ENCODE peak calls at places on chromosome X, in five cellular contexts. One of them, this sample, is unnamed.

GRCh38 chrX:139828037-139828436 is 104.8 kb downstream of the ATP11C start:
- DNase-seq in RWPE1: no peak
- DNase-seq in activated CD4-positive, alpha-beta T cell treated with anti-CD3 and anti-CD28 coated beads, Interleukin-2, amount 50 U/mL, for 1 hour: no peak
- DNase-seq in head of caudate nucleus: no peak
- DNase-seq in OCI-LY7: no peak
- DNase-seq in this sample: peak

GRCh38 chrX:129930941-129931410 is 25.0 kb downstream of the UTP14A start:
- DNase-seq in RWPE1: no peak
- DNase-seq in activated CD4-positive, alpha-beta T cell treated with anti-CD3 and anti-CD28 coated beads, Interleukin-2, amount 50 U/mL, for 1 hour: no peak
- DNase-seq in head of caudate nucleus: no peak
- DNase-seq in OCI-LY7: no peak
- DNase-seq in this sample: no peak

GRCh38 chrX:74434336-74434735 is 13.0 kb downstream of the SLC16A2 start:
- DNase-seq in RWPE1: no peak
- DNase-seq in activated CD4-positive, alpha-beta T cell treated with anti-CD3 and anti-CD28 coated beads, Interleukin-2, amount 50 U/mL, for 1 hour: no peak
- DNase-seq in head of caudate nucleus: no peak
- DNase-seq in OCI-LY7: no peak
- DNase-seq in this sample: no peak

GRCh38 chrX:151505796-151506195 is 57.7 kb upstream of the PASD1 start:
- DNase-seq in RWPE1: peak
- DNase-seq in activated CD4-positive, alpha-beta T cell treated with anti-CD3 and anti-CD28 coated beads, Interleukin-2, amount 50 U/mL, for 1 hour: no peak
- DNase-seq in head of caudate nucleus: no peak
- DNase-seq in OCI-LY7: peak
- DNase-seq in this sample: peak

GRCh38 chrX:2401590-2402360 is 99.0 kb downstream of the DHRSX start:
- DNase-seq in RWPE1: peak
- DNase-seq in activated CD4-positive, alpha-beta T cell treated with anti-CD3 and anti-CD28 coated beads, Interleukin-2, amount 50 U/mL, for 1 hour: no peak
- DNase-seq in head of caudate nucleus: no peak
- DNase-seq in OCI-LY7: no peak
- DNase-seq in this sample: no peak

GRCh38 chrX:41180194-41180902 is 95.1 kb downstream of the USP9X start:
- DNase-seq in RWPE1: peak
- DNase-seq in activated CD4-positive, alpha-beta T cell treated with anti-CD3 and anti-CD28 coated beads, Interleukin-2, amount 50 U/mL, for 1 hour: peak
- DNase-seq in head of caudate nucleus: peak
- DNase-seq in OCI-LY7: peak
- DNase-seq in this sample: peak

GRCh38 chrX:129634541-129634940 is 20.2 kb downstream of the APLN start:
- DNase-seq in RWPE1: no peak
- DNase-seq in activated CD4-positive, alpha-beta T cell treated with anti-CD3 and anti-CD28 coated beads, Interleukin-2, amount 50 U/mL, for 1 hour: no peak
- DNase-seq in head of caudate nucleus: no peak
- DNase-seq in OCI-LY7: no peak
- DNase-seq in this sample: no peak

GRCh38 chrX:75107863-75108509 is 48.1 kb downstream of the ABCB7 start:
- DNase-seq in RWPE1: no peak
- DNase-seq in activated CD4-positive, alpha-beta T cell treated with anti-CD3 and anti-CD28 coated beads, Interleukin-2, amount 50 U/mL, for 1 hour: no peak
- DNase-seq in head of caudate nucleus: no peak
- DNase-seq in OCI-LY7: no peak
- DNase-seq in this sample: no peak

GRCh38 chrX:13432376-13432775 is 112.5 kb upstream of the ATXN3L start:
- DNase-seq in RWPE1: no peak
- DNase-seq in activated CD4-positive, alpha-beta T cell treated with anti-CD3 and anti-CD28 coated beads, Interleukin-2, amount 50 U/mL, for 1 hour: no peak
- DNase-seq in head of caudate nucleus: no peak
- DNase-seq in OCI-LY7: no peak
- DNase-seq in this sample: peak

GRCh38 chrX:153732406-153732805 is 7.8 kb downstream of the ABCD1 start:
- DNase-seq in RWPE1: peak
- DNase-seq in activated CD4-positive, alpha-beta T cell treated with anti-CD3 and anti-CD28 coated beads, Interleukin-2, amount 50 U/mL, for 1 hour: no peak
- DNase-seq in head of caudate nucleus: no peak
- DNase-seq in OCI-LY7: no peak
- DNase-seq in this sample: no peak

GRCh38 chrX:43741843-43742573 is 85.9 kb downstream of the MAOA start:
- DNase-seq in RWPE1: peak
- DNase-seq in activated CD4-positive, alpha-beta T cell treated with anti-CD3 and anti-CD28 coated beads, Interleukin-2, amount 50 U/mL, for 1 hour: no peak
- DNase-seq in head of caudate nucleus: no peak
- DNase-seq in OCI-LY7: no peak
- DNase-seq in this sample: no peak

GRCh38 chrX:10190367-10190766 is 33.6 kb downstream of the CLCN4 start:
- DNase-seq in RWPE1: peak
- DNase-seq in activated CD4-positive, alpha-beta T cell treated with anti-CD3 and anti-CD28 coated beads, Interleukin-2, amount 50 U/mL, for 1 hour: no peak
- DNase-seq in head of caudate nucleus: no peak
- DNase-seq in OCI-LY7: peak
- DNase-seq in this sample: peak

GRCh38 chrX:72685810-72686465 is 28.2 kb downstream of the PHKA1 start:
- DNase-seq in RWPE1: peak
- DNase-seq in activated CD4-positive, alpha-beta T cell treated with anti-CD3 and anti-CD28 coated beads, Interleukin-2, amount 50 U/mL, for 1 hour: no peak
- DNase-seq in head of caudate nucleus: no peak
- DNase-seq in OCI-LY7: no peak
- DNase-seq in this sample: no peak

GRCh38 chrX:27057883-27058282 is 405.3 kb downstream of the PPP4R3C start:
- DNase-seq in RWPE1: no peak
- DNase-seq in activated CD4-positive, alpha-beta T cell treated with anti-CD3 and anti-CD28 coated beads, Interleukin-2, amount 50 U/mL, for 1 hour: no peak
- DNase-seq in head of caudate nucleus: no peak
- DNase-seq in OCI-LY7: no peak
- DNase-seq in this sample: no peak

GRCh38 chrX:1435241-1435900 is 17.3 kb downstream of the ASMTL start:
- DNase-seq in RWPE1: no peak
- DNase-seq in activated CD4-positive, alpha-beta T cell treated with anti-CD3 and anti-CD28 coated beads, Interleukin-2, amount 50 U/mL, for 1 hour: no peak
- DNase-seq in head of caudate nucleus: no peak
- DNase-seq in OCI-LY7: no peak
- DNase-seq in this sample: no peak

GRCh38 chrX:118730500-118731247 is 3.3 kb downstream of the IL13RA1 start:
- DNase-seq in RWPE1: no peak
- DNase-seq in activated CD4-positive, alpha-beta T cell treated with anti-CD3 and anti-CD28 coated beads, Interleukin-2, amount 50 U/mL, for 1 hour: no peak
- DNase-seq in head of caudate nucleus: no peak
- DNase-seq in OCI-LY7: no peak
- DNase-seq in this sample: no peak

GRCh38 chrX:9153299-9153698 is 119.4 kb upstream of the FAM9B start:
- DNase-seq in RWPE1: no peak
- DNase-seq in activated CD4-positive, alpha-beta T cell treated with anti-CD3 and anti-CD28 coated beads, Interleukin-2, amount 50 U/mL, for 1 hour: no peak
- DNase-seq in head of caudate nucleus: no peak
- DNase-seq in OCI-LY7: no peak
- DNase-seq in this sample: no peak

GRCh38 chrX:120029354-120029753 is 48.1 kb downstream of the RHOXF2B start:
- DNase-seq in RWPE1: no peak
- DNase-seq in activated CD4-positive, alpha-beta T cell treated with anti-CD3 and anti-CD28 coated beads, Interleukin-2, amount 50 U/mL, for 1 hour: no peak
- DNase-seq in head of caudate nucleus: no peak
- DNase-seq in OCI-LY7: no peak
- DNase-seq in this sample: no peak

GRCh38 chrX:107826286-107827136 is 845 bp downstream of the MID2 start:
- DNase-seq in RWPE1: peak
- DNase-seq in activated CD4-positive, alpha-beta T cell treated with anti-CD3 and anti-CD28 coated beads, Interleukin-2, amount 50 U/mL, for 1 hour: peak
- DNase-seq in head of caudate nucleus: peak
- DNase-seq in OCI-LY7: no peak
- DNase-seq in this sample: peak

GRCh38 chrX:38627683-38628082 is 66.3 kb downstream of the TSPAN7 start:
- DNase-seq in RWPE1: peak
- DNase-seq in activated CD4-positive, alpha-beta T cell treated with anti-CD3 and anti-CD28 coated beads, Interleukin-2, amount 50 U/mL, for 1 hour: no peak
- DNase-seq in head of caudate nucleus: no peak
- DNase-seq in OCI-LY7: peak
- DNase-seq in this sample: peak

GRCh38 chrX:45172890-45173289 is 27.8 kb downstream of the DIPK2B start:
- DNase-seq in RWPE1: peak
- DNase-seq in activated CD4-positive, alpha-beta T cell treated with anti-CD3 and anti-CD28 coated beads, Interleukin-2, amount 50 U/mL, for 1 hour: no peak
- DNase-seq in head of caudate nucleus: no peak
- DNase-seq in OCI-LY7: no peak
- DNase-seq in this sample: peak

GRCh38 chrX:30302957-30303356 is 6.2 kb downstream of the NR0B1 start:
- DNase-seq in RWPE1: peak
- DNase-seq in activated CD4-positive, alpha-beta T cell treated with anti-CD3 and anti-CD28 coated beads, Interleukin-2, amount 50 U/mL, for 1 hour: no peak
- DNase-seq in head of caudate nucleus: peak
- DNase-seq in OCI-LY7: no peak
- DNase-seq in this sample: no peak

GRCh38 chrX:23902419-23902818 is 5.3 kb downstream of the APOO start:
- DNase-seq in RWPE1: peak
- DNase-seq in activated CD4-positive, alpha-beta T cell treated with anti-CD3 and anti-CD28 coated beads, Interleukin-2, amount 50 U/mL, for 1 hour: no peak
- DNase-seq in head of caudate nucleus: no peak
- DNase-seq in OCI-LY7: peak
- DNase-seq in this sample: peak

GRCh38 chrX:15269120-15269519 is 763 bp downstream of the ASB9 start:
- DNase-seq in RWPE1: peak
- DNase-seq in activated CD4-positive, alpha-beta T cell treated with anti-CD3 and anti-CD28 coated beads, Interleukin-2, amount 50 U/mL, for 1 hour: no peak
- DNase-seq in head of caudate nucleus: no peak
- DNase-seq in OCI-LY7: no peak
- DNase-seq in this sample: no peak

GRCh38 chrX:37666516-37666915 is 19.1 kb upstream of the XK start:
- DNase-seq in RWPE1: no peak
- DNase-seq in activated CD4-positive, alpha-beta T cell treated with anti-CD3 and anti-CD28 coated beads, Interleukin-2, amount 50 U/mL, for 1 hour: no peak
- DNase-seq in head of caudate nucleus: no peak
- DNase-seq in OCI-LY7: no peak
- DNase-seq in this sample: no peak

GRCh38 chrX:153935326-153935851 is 552 bp upstream of the NAA10 start:
- DNase-seq in RWPE1: no peak
- DNase-seq in activated CD4-positive, alpha-beta T cell treated with anti-CD3 and anti-CD28 coated beads, Interleukin-2, amount 50 U/mL, for 1 hour: no peak
- DNase-seq in head of caudate nucleus: no peak
- DNase-seq in OCI-LY7: no peak
- DNase-seq in this sample: no peak

GRCh38 chrX:8815460-8816065 is 14.4 kb upstream of the FAM9A start:
- DNase-seq in RWPE1: peak
- DNase-seq in activated CD4-positive, alpha-beta T cell treated with anti-CD3 and anti-CD28 coated beads, Interleukin-2, amount 50 U/mL, for 1 hour: no peak
- DNase-seq in head of caudate nucleus: no peak
- DNase-seq in OCI-LY7: peak
- DNase-seq in this sample: peak

GRCh38 chrX:39451061-39451460 is 646.7 kb downstream of the BCOR start:
- DNase-seq in RWPE1: no peak
- DNase-seq in activated CD4-positive, alpha-beta T cell treated with anti-CD3 and anti-CD28 coated beads, Interleukin-2, amount 50 U/mL, for 1 hour: no peak
- DNase-seq in head of caudate nucleus: no peak
- DNase-seq in OCI-LY7: no peak
- DNase-seq in this sample: no peak

GRCh38 chrX:39819921-39820849 is 277.6 kb downstream of the BCOR start:
- DNase-seq in RWPE1: no peak
- DNase-seq in activated CD4-positive, alpha-beta T cell treated with anti-CD3 and anti-CD28 coated beads, Interleukin-2, amount 50 U/mL, for 1 hour: no peak
- DNase-seq in head of caudate nucleus: no peak
- DNase-seq in OCI-LY7: no peak
- DNase-seq in this sample: no peak

GRCh38 chrX:104098151-104098808 is 14.0 kb upstream of the ZCCHC18 start:
- DNase-seq in RWPE1: peak
- DNase-seq in activated CD4-positive, alpha-beta T cell treated with anti-CD3 and anti-CD28 coated beads, Interleukin-2, amount 50 U/mL, for 1 hour: peak
- DNase-seq in head of caudate nucleus: peak
- DNase-seq in OCI-LY7: peak
- DNase-seq in this sample: peak

GRCh38 chrX:154749856-154750255 is 1.0 kb downstream of the GAB3 start:
- DNase-seq in RWPE1: no peak
- DNase-seq in activated CD4-positive, alpha-beta T cell treated with anti-CD3 and anti-CD28 coated beads, Interleukin-2, amount 50 U/mL, for 1 hour: no peak
- DNase-seq in head of caudate nucleus: no peak
- DNase-seq in OCI-LY7: no peak
- DNase-seq in this sample: no peak